ENCODE peak calls at places on chromosome 13, in five cellular contexts. N is sigmoid colon; H is right atrium auricular region; S is HFF-Myc; A is CD8-positive, alpha-beta T cell. F is an unnamed sample.

GRCh38 chr13:40200273-40200978 is 466.0 kb downstream of the FOXO1 start:
- DNase-seq in N (no peak), H (no peak), S (no peak), A (no peak), F (no peak)

GRCh38 chr13:35855531-35856019 is 275.6 kb downstream of the DCLK1 start:
- DNase-seq in N (no peak), H (no peak), S (no peak), A (no peak), F (peak)

GRCh38 chr13:43579321-43579720 is 207.5 kb downstream of the ENOX1 start:
- DNase-seq in N (no peak), H (no peak), S (no peak), A (no peak), F (no peak)

GRCh38 chr13:40379794-40380608 is 286.4 kb downstream of the FOXO1 start:
- DNase-seq in N (no peak), H (no peak), S (no peak), A (no peak), F (no peak)

GRCh38 chr13:42707003-42707402 is 74.4 kb upstream of the FAM216B start:
- DNase-seq in N (no peak), H (no peak), S (no peak), A (no peak), F (no peak)

GRCh38 chr13:21668665-21669599 is 1.9 kb upstream of the FGF9 start:
- DNase-seq in N (peak), H (no peak), S (no peak), A (no peak), F (no peak)

GRCh38 chr13:95541911-95542484 is 10.5 kb upstream of the CLDN10 start:
- DNase-seq in N (no peak), H (no peak), S (no peak), A (no peak), F (no peak)

GRCh38 chr13:111282425-111282824 is 38.0 kb upstream of the TEX29 start:
- DNase-seq in N (no peak), H (no peak), S (no peak), A (no peak), F (no peak)

GRCh38 chr13:103188688-103189326 is 122.6 kb upstream of the SLC10A2 start:
- DNase-seq in N (no peak), H (no peak), S (no peak), A (no peak), F (no peak)

GRCh38 chr13:75365724-75366173 is 116.2 kb downstream of the TBC1D4 start:
- DNase-seq in N (no peak), H (no peak), S (no peak), A (no peak), F (peak)

GRCh38 chr13:48000559-48001126 is 430 bp downstream of the SUCLA2 start:
- DNase-seq in N (peak), H (no peak), S (no peak), A (no peak), F (no peak)

GRCh38 chr13:73865027-73865426 is 269.2 kb downstream of the KLF12 start:
- DNase-seq in N (no peak), H (no peak), S (no peak), A (no peak), F (no peak)

GRCh38 chr13:100131863-100132574 is 43.1 kb downstream of the PCCA start:
- DNase-seq in N (no peak), H (no peak), S (peak), A (no peak), F (peak)

GRCh38 chr13:98098511-98098910 is 44.4 kb upstream of the FARP1 start:
- DNase-seq in N (no peak), H (no peak), S (no peak), A (no peak), F (no peak)

GRCh38 chr13:29925457-29925856 is 75.0 kb upstream of the UBL3 start:
- DNase-seq in N (peak), H (peak), S (no peak), A (no peak), F (no peak)

GRCh38 chr13:106491928-106492327 is 43.5 kb downstream of the EFNB2 start:
- DNase-seq in N (no peak), H (no peak), S (no peak), A (no peak), F (no peak)

GRCh38 chr13:101838305-101838835 is 385.9 kb downstream of the ITGBL1 start:
- DNase-seq in N (no peak), H (no peak), S (no peak), A (no peak), F (no peak)

GRCh38 chr13:112069063-112069726 is 2.2 kb downstream of the SOX1 start:
- DNase-seq in N (no peak), H (no peak), S (no peak), A (no peak), F (no peak)

GRCh38 chr13:93355094-93355493 is 128.5 kb downstream of the GPC6 start:
- DNase-seq in N (no peak), H (no peak), S (no peak), A (no peak), F (no peak)

GRCh38 chr13:103772576-103772975 is 706.4 kb upstream of the SLC10A2 start:
- DNase-seq in N (no peak), H (no peak), S (no peak), A (no peak), F (no peak)

GRCh38 chr13:51905787-51906186 is 44.0 kb downstream of the CCDC70 start:
- DNase-seq in N (no peak), H (no peak), S (no peak), A (no peak), F (no peak)

GRCh38 chr13:79937311-79938243 is 403.3 kb downstream of the SPRY2 start:
- DNase-seq in N (no peak), H (no peak), S (no peak), A (no peak), F (no peak)

GRCh38 chr13:35714588-35714987 is 238.1 kb upstream of the MAB21L1 start:
- DNase-seq in N (no peak), H (no peak), S (no peak), A (no peak), F (no peak)

DNA sequence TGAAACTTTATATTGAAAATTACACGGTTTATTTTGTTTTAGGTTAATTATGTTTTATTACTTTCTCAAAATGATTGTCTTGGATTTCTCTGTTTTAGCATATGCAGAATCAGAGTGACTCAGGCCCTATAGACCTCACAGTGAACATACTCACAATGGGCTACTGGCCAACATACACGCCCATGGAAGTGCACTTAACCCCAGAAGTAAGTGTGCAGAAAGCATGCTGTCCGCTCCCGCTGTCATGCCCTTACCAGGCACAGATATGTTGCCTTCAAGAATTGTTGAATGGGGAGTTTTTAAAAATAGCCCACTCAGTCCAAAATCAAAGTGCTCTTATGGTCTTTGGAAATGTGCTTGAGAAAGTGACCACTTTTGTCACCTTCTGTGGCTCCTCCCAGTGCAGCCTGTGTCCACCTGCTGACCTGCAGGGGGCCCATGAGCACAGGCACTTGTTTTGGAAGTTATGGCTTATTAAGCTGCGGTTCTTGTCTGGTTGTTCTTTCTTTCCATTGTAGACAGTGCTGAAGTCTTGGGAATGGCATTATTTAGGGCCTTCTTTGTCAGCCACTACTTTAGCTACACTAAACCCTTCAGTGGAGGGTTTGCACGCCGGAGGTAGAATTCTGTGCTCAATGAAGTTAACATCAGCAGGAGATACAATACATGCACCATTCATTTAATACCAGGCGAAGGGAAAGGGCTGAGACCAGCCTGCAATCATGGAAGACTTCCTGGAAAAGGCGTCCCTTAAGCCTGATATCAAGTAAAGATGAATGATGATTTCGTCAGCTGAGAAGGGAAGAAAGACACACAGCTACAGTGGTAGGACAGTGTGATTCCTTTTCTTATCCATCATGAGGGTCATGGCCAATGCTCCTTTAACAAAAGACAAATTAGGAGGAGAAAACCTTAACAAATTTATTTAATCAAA is 36.7 kb downstream of the CUL4A start:
- DNase-seq in N (no peak), H (no peak), S (no peak), A (no peak), F (no peak)
- TF ChIP-seq CTCF in N (no peak), H (no peak), S (peak), A (no peak), F (peak)

GRCh38 chr13:49439609-49440008 is 4.3 kb downstream of the CAB39L start:
- DNase-seq in N (no peak), H (no peak), S (no peak), A (no peak), F (no peak)

GRCh38 chr13:49437705-49438104 is 6.2 kb downstream of the CAB39L start:
- DNase-seq in N (no peak), H (no peak), S (no peak), A (no peak), F (no peak)

GRCh38 chr13:49441312-49441711 is 2.6 kb downstream of the CAB39L start:
- DNase-seq in N (no peak), H (no peak), S (no peak), A (no peak), F (no peak)

GRCh38 chr13:49435992-49436391 is 7.9 kb downstream of the CAB39L start:
- DNase-seq in N (no peak), H (no peak), S (no peak), A (no peak), F (no peak)

DNA sequence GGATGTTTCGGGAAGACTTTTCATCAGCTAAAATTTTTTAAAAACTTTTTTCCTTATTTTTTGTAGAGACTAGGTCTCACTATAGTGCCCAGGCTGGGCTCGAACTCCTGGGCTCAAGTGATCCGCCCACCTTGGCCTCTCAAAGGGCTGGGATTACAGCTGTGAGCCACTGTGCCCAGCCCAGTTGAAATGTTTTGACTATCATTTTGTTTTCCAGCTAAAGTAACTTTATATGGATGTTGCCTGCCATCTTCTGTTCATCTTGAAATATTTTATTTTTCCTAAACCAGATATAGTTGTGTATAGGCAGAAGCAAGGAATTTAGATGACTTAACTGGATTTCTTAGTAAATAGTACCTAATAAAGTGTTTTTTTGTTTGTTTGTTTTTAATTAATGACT is 7.0 kb downstream of the CAB39L start:
- DNase-seq in N (peak), H (peak), S (no peak), A (no peak), F (no peak)
- TF ChIP-seq CTCF in N (peak), H (no peak), S (no peak), A (no peak), F (peak)

GRCh38 chr13:28584873-28585317 is 74.0 kb upstream of the POMP start:
- DNase-seq in N (no peak), H (no peak), S (no peak), A (no peak), F (peak)
- TF ChIP-seq CTCF in N (no peak), H (no peak), S (no peak), A (no peak), F (no peak)

DNA sequence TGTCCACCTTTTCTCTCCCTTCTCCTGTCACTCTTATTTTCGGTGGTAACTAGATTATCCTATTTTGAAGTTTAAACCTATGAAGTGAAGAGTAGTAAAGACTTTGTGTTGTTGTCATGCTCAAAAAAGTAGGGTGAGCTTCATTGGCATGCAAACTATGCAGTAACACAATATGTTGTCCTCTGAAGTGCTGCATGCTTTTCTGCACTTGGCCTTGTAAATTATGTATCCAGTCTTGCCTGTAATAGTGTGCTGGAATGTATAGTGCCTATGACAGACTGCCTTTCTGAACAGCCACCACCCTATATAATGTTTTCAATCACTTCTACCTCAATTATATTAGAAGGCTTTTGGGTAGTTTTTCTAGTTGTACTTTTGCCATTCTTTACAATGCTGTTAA is 1198.2 kb upstream of the PCDH20 start:
- DNase-seq in N (no peak), H (no peak), S (no peak), A (no peak), F (no peak)
- TF ChIP-seq CTCF in N (no peak), H (no peak), S (no peak), A (no peak), F (no peak)

GRCh38 chr13:53250272-53250875 is 221.8 kb downstream of the OLFM4 start:
- DNase-seq in N (no peak), H (no peak), S (peak), A (no peak), F (peak)
- TF ChIP-seq CTCF in N (peak), H (peak), S (peak), A (peak), F (peak)